ENCODE peak calls at places on chromosomes 4 and X, in five cellular contexts. Q is CD8-positive, alpha-beta T cell; X is tibial artery; M is CD8-positive, alpha-beta memory T cell; R is upper lobe of right lung. P is an unnamed sample.

GRCh38 chr4:96103086-96103485 is 263.2 kb downstream of the PDHA2 start:
- DNase-seq in Q (no peak), X (no peak), R (no peak), M (no peak), P (no peak)

GRCh38 chr4:119212964-119213606 is 572 bp downstream of the USP53 start:
- DNase-seq in Q (peak; percentile 54), X (peak; percentile 96), R (peak; percentile 93), M (no peak), P (no peak)

GRCh38 chrX:130592204-130592603 is 190.4 kb downstream of the RBMX2 start:
- DNase-seq in X (no peak), R (no peak), M (no peak), Q (no peak), P (no peak)

GRCh38 chr4:71066737-71067716 is 73.6 kb downstream of the DCK start:
- DNase-seq in X (no peak), Q (no peak), M (no peak), R (no peak), P (no peak)

GRCh38 chr4:183261953-183262775 is 57.9 kb downstream of the CLDN22 start:
- DNase-seq in Q (peak; percentile 69), R (peak; percentile 84), X (peak; percentile 86), M (peak; percentile 56), P (peak; percentile 68)

GRCh38 chr4:127370495-127371069 is 262.2 kb upstream of the INTU start:
- DNase-seq in R (peak; percentile 68), X (peak; percentile 24), M (no peak), Q (no peak), P (no peak)

GRCh38 chrX:53716328-53717088 is 30.0 kb upstream of the HUWE1 start:
- DNase-seq in Q (peak; percentile 30), X (no peak), M (peak; percentile 57), R (no peak), P (peak; percentile 62)

GRCh38 chr4:152970102-152970820 is 34.1 kb downstream of the FHDC1 start:
- DNase-seq in R (no peak), Q (no peak), X (no peak), M (no peak), P (no peak)

GRCh38 chrX:124504106-124504983 is 158.0 kb downstream of the SH2D1A start:
- DNase-seq in R (no peak), X (no peak), M (no peak), Q (no peak), P (no peak)

GRCh38 chr4:67996127-67996526 is 32.8 kb upstream of the TMPRSS11A start:
- DNase-seq in X (no peak), M (no peak), R (no peak), Q (no peak), P (no peak)

GRCh38 chr4:153068751-153069150 is 132.6 kb downstream of the FHDC1 start:
- DNase-seq in R (no peak), Q (no peak), X (no peak), M (no peak), P (no peak)

GRCh38 chr4:173494013-173494970 is 35.7 kb downstream of the HAND2 start:
- DNase-seq in R (peak; percentile 67), X (peak; percentile 66), Q (peak; percentile 54), M (peak; percentile 52), P (peak; percentile 69)

DNA sequence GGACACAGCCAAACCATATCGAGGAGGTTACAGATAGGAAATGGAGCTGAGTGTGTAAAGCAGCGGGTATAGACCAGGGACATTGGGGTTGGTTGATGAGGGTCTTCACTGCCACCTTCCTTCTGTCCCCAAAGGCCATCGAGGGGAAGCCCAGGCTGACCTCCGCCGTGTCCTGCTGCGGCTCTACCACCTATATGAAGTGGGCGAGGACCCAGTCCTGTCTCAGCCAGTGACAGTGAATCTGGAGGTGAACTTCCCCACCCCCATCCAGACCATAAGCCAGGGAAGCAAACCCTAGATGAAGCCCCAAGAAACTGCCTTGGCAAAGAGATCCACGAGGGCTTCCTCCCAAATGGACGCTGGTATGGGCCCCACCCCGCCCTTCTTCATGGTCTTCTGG is 23.2 kb upstream of the MRFAP1 start:
- DNase-seq in M (no peak), Q (no peak), X (no peak), R (no peak), P (no peak)
- H3K36me3 ChIP-seq in M (peaks cover 15% of the 10 kb centered on the region), Q (peaks cover 32% of the 10 kb centered on the region), X (peaks cover 76% of the 10 kb centered on the region), R (peaks cover 36% of the 10 kb centered on the region), P (peaks cover 50% of the 10 kb centered on the region)

GRCh38 chr4:8217246-8217511 is 18.1 kb downstream of the SH3TC1 start:
- DNase-seq in X (no peak), M (no peak), R (no peak), Q (no peak), P (no peak)

GRCh38 chr4:8217871-8218270 is 18.8 kb downstream of the SH3TC1 start:
- DNase-seq in M (no peak), Q (no peak), R (no peak), X (no peak), P (no peak)

GRCh38 chr4:8215001-8215427 is 15.9 kb downstream of the SH3TC1 start:
- DNase-seq in R (peak; percentile 69), X (no peak), M (no peak), Q (no peak), P (no peak)

GRCh38 chr4:8215641-8216442 is 16.8 kb downstream of the SH3TC1 start:
- DNase-seq in X (no peak), Q (no peak), R (no peak), M (no peak), P (no peak)

DNA sequence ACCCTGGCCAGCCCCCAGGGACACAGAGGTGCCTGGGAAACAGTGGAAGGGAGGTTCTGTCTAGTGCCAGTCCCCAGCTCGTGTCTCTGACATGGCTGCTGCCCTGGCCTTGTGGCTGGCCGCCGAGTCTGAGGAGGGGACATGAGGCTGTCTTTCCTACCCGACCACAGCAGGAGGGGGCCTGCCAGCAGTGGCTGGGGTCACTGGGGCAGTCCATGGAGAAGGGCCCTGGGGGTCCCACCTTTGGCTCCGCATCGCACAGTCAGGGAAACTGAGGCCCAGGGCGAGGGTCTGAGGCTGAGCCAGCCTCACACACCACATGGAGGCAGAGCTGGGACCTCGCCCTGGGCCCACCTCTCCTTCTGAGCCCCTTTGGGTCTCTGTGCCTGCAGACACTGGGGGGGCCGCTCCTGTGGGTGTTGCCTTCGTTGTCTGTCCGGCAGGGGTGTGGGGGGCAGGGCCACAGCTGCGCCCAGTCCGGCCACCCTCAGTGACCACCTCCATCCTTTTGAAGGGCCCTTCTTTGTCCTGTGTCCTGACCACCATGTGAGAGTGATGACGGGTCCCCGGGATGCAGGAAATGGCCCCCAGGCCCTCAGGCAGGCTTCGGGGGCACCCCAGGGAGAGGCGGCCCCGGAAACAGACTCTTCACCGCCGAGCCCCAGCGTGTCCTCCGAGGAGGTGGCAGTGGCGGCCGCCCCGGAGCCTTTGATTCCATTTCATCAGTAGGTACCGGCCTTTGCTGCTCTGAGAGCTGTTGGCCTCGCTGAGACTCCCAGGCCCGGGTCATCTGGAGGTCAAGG is 17.6 kb downstream of the SH3TC1 start:
- DNase-seq in M (no peak), X (no peak), Q (no peak), R (no peak), P (no peak)
- H3K36me3 ChIP-seq in M (peaks cover 6% of the 10 kb centered on the region), X (no peaks in the 10 kb centered on the region), Q (no peaks in the 10 kb centered on the region), R (peaks cover 48% of the 10 kb centered on the region), P (peaks cover 17% of the 10 kb centered on the region)

GRCh38 chr4:2672700-2673099 is 83.4 kb downstream of the TNIP2 start:
- DNase-seq in X (no peak), R (no peak), Q (no peak), M (no peak), P (no peak)
- H3K36me3 ChIP-seq in X (peaks cover 60% of the 10 kb centered on the region), R (peaks cover 56% of the 10 kb centered on the region), Q (peaks cover 20% of the 10 kb centered on the region), M (peaks cover 27% of the 10 kb centered on the region), P (peaks cover 37% of the 10 kb centered on the region)

GRCh38 chrX:16843208-16843909 is 26.8 kb downstream of the RBBP7 start:
- DNase-seq in X (no peak), M (no peak), R (no peak), Q (no peak), P (no peak)
- H3K36me3 ChIP-seq in X (peaks cover 82% of the 10 kb centered on the region), M (peaks cover 27% of the 10 kb centered on the region), R (peaks cover 35% of the 10 kb centered on the region), Q (peaks cover 18% of the 10 kb centered on the region), P (peaks cover 11% of the 10 kb centered on the region)

GRCh38 chrX:134566506-134566905 is 91.8 kb downstream of the PLAC1 start:
- DNase-seq in X (no peak), R (no peak), M (no peak), Q (no peak), P (no peak)

GRCh38 chrX:134570899-134571298 is 87.4 kb downstream of the PLAC1 start:
- DNase-seq in R (no peak), M (no peak), Q (no peak), X (no peak), P (no peak)

GRCh38 chrX:134569306-134569705 is 89.0 kb downstream of the PLAC1 start:
- DNase-seq in M (no peak), R (no peak), X (no peak), Q (no peak), P (no peak)

GRCh38 chrX:134570509-134570846 is 87.8 kb downstream of the PLAC1 start:
- DNase-seq in M (no peak), X (no peak), Q (no peak), R (no peak), P (no peak)

DNA sequence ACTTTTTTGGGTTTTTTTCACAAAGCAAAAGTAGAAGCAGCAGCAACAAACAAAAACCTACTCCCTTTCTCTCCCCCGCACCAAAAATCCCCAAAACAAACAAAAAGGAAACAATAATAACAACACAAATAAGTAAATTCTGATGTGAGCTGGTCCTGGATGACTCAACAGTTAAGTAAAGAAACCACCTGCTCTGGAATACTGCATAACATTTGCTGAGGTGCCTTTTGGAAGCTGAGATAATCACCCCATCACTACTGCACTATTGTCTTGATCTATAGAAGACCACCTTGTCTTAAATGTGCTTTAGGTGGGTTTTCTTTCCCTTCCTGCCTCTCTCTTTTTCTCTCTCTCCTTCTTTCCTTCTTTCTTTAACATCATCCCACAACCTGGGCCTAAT is 89.7 kb downstream of the PLAC1 start:
- DNase-seq in M (no peak), R (no peak), Q (no peak), X (no peak), P (no peak)
- H3K36me3 ChIP-seq in M (no peaks in the 10 kb centered on the region), R (no peaks in the 10 kb centered on the region), Q (no peaks in the 10 kb centered on the region), X (no peaks in the 10 kb centered on the region), P (no peaks in the 10 kb centered on the region)

DNA sequence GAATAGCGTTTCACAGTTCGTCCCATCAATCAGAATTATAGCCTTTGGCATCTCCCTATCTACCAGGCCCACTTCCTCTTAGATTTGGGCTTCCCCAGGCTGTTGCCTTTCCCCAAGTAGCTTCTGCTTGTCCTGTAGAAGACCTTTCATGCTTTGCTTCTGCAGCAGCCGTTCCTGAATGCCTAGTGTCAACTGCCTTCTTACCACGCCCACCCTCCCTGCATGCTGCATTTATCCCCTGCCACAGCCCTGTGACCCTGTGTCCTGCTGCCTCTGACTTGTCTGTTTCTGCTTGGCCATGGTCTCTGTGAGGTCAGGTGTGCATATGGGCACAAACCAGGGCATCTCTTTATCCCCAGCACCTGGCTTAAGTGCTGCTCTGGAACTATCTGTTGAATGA is 56.3 kb downstream of the HTT start:
- DNase-seq in Q (no peak), X (no peak), M (no peak), R (no peak), P (no peak)
- H3K36me3 ChIP-seq in Q (peaks cover 53% of the 10 kb centered on the region), X (peaks cover 66% of the 10 kb centered on the region), M (peaks cover 49% of the 10 kb centered on the region), R (peaks cover 99% of the 10 kb centered on the region), P (peaks cover 85% of the 10 kb centered on the region)

GRCh38 chr4:16183604-16184003 is 42.7 kb downstream of the TAPT1 start:
- DNase-seq in Q (no peak), M (no peak), X (no peak), R (no peak), P (no peak)
- H3K36me3 ChIP-seq in Q (peaks cover 19% of the 10 kb centered on the region), M (peaks cover 15% of the 10 kb centered on the region), X (peaks cover 40% of the 10 kb centered on the region), R (peaks cover 50% of the 10 kb centered on the region), P (peaks cover 37% of the 10 kb centered on the region)

P was measured in CD4-positive, alpha-beta memory T cell.